ENCODE peak calls at places on chromosome 14, in seven cellular contexts. O, K, E, Z, X, S and U are unnamed samples.

GRCh38 chr14:100381386-100382105 is 58.4 kb downstream of the SLC25A47 start:
- DNase-seq in K (no peak), Z (no peak), O (no peak), S (no peak), X (no peak), E (no peak), U (no peak)

GRCh38 chr14:23725980-23726746 is 90.0 kb downstream of the DHRS2 start:
- DNase-seq in X (no peak), E (no peak), Z (no peak), S (no peak), K (no peak), O (no peak), U (no peak)

GRCh38 chr14:71328183-71328582 is 420.9 kb downstream of the PCNX1 start:
- DNase-seq in K (no peak), Z (no peak), O (no peak), E (no peak), S (no peak), X (no peak), U (no peak)

GRCh38 chr14:75915063-75915462 is 66.7 kb downstream of the TGFB3 start:
- DNase-seq in S (no peak), E (no peak), K (no peak), O (no peak), X (no peak), Z (no peak), U (no peak)

GRCh38 chr14:26528415-26529182 is 69.2 kb downstream of the NOVA1 start:
- DNase-seq in Z (peak), K (peak), X (no peak), O (no peak), E (peak), S (no peak), U (no peak)

GRCh38 chr14:31090872-31091764 is 64.9 kb upstream of the STRN3 start:
- DNase-seq in X (no peak), O (peak), E (peak), K (no peak), S (no peak), Z (peak), U (no peak)

GRCh38 chr14:85565862-85566296 is 35.9 kb downstream of the FLRT2 start:
- DNase-seq in O (no peak), K (no peak), X (no peak), S (no peak), E (peak), Z (no peak), U (no peak)

GRCh38 chr14:36014236-36014635 is 162.3 kb downstream of the PTCSC3 start:
- DNase-seq in O (no peak), K (no peak), Z (no peak), E (no peak), S (no peak), X (no peak), U (no peak)

GRCh38 chr14:61557262-61557661 is 138.1 kb upstream of the HIF1A start:
- DNase-seq in E (no peak), K (no peak), X (no peak), O (no peak), Z (no peak), S (no peak), U (no peak)

GRCh38 chr14:80924365-80925103 is 17.0 kb downstream of the CEP128 start:
- DNase-seq in S (no peak), O (no peak), K (no peak), Z (no peak), E (no peak), X (no peak), U (no peak)

GRCh38 chr14:39102265-39102968 is 618 bp downstream of the SEC23A start:
- DNase-seq in S (peak), E (peak), X (peak), K (no peak), Z (peak), O (no peak), U (no peak)

GRCh38 chr14:105866841-105867321 is 340.5 kb downstream of the TMEM121 start:
- DNase-seq in S (no peak), X (no peak), K (peak), O (peak), E (no peak), Z (no peak), U (no peak)

GRCh38 chr14:28754209-28754985 is 12.2 kb upstream of the FOXG1 start:
- DNase-seq in X (no peak), Z (no peak), O (no peak), E (peak), K (no peak), S (peak), U (no peak)